ENCODE peak calls at places on chromosomes 11 and 22, in eight cellular contexts. L is left ventricle myocardium inferior, A is uterus, W is fibroblast of lung, J is gastrocnemius medialis, K is H9, G is HCT116, H is testis. C is an unnamed sample.

GRCh38 chr11:81990659-81991443 is 742.8 kb downstream of the FAM181B start:
- DNase-seq in L (no peak), A (no peak), W (no peak), J (no peak), K (no peak), G (no peak), H (no peak), C (no peak)

GRCh38 chr11:9176136-9176535 is 84.7 kb upstream of the SCUBE2 start:
- DNase-seq in L (no peak), A (no peak), W (no peak), J (no peak), K (no peak), G (no peak), H (no peak), C (no peak)

GRCh38 chr11:29734287-29734686 is 282.5 kb downstream of the KCNA4 start:
- DNase-seq in L (no peak), A (no peak), W (no peak), J (no peak), K (no peak), G (no peak), H (no peak), C (no peak)

GRCh38 chr11:100574894-100575769 is 112.0 kb upstream of the ARHGAP42 start:
- DNase-seq in L (no peak), A (no peak), W (peak), J (no peak), K (no peak), G (peak), H (no peak), C (no peak)

GRCh38 chr22:41904450-41905410 is 10.1 kb downstream of the SHISA8 start:
- DNase-seq in L (no peak), A (no peak), W (no peak), J (no peak), K (peak), G (no peak), H (no peak), C (no peak)

GRCh38 chr22:37084385-37084784 is 25.1 kb downstream of the TMPRSS6 start:
- DNase-seq in L (no peak), A (no peak), W (no peak), J (no peak), K (no peak), G (no peak), H (no peak), C (no peak)

GRCh38 chr11:117410861-117411725 is 83.4 kb downstream of the CEP164 start:
- DNase-seq in L (no peak), A (no peak), W (no peak), J (no peak), K (peak), G (no peak), H (no peak), C (peak)

GRCh38 chr11:17613983-17614382 is 66.9 kb downstream of the OTOG start:
- DNase-seq in L (no peak), A (no peak), W (no peak), J (no peak), K (no peak), G (no peak), H (no peak), C (no peak)

GRCh38 chr22:49534386-49534785 is 293.3 kb downstream of the BRD1 start:
- DNase-seq in L (no peak), A (no peak), W (no peak), J (peak), K (peak), G (no peak), H (peak), C (no peak)

GRCh38 chr11:83971063-83971462 is 684.9 kb upstream of the CCDC90B start:
- DNase-seq in L (no peak), A (no peak), W (peak), J (no peak), K (no peak), G (no peak), H (no peak), C (no peak)

GRCh38 chr11:69567951-69568808 is 72.8 kb upstream of the CCND1 start:
- DNase-seq in L (no peak), A (no peak), W (no peak), J (no peak), K (no peak), G (no peak), H (no peak), C (no peak)

GRCh38 chr11:100735949-100736675 is 49.0 kb downstream of the ARHGAP42 start:
- DNase-seq in L (no peak), A (no peak), W (no peak), J (no peak), K (no peak), G (no peak), H (no peak), C (no peak)

GRCh38 chr22:37538590-37539357 is 19.6 kb upstream of the CARD10 start:
- DNase-seq in L (peak), A (peak), W (peak), J (peak), K (peak), G (peak), H (peak), C (peak)

GRCh38 chr11:27902981-27903624 is 202.8 kb upstream of the BDNF start:
- DNase-seq in L (no peak), A (no peak), W (peak), J (no peak), K (no peak), G (no peak), H (no peak), C (no peak)

GRCh38 chr11:58024601-58025091 is 965 bp downstream of the OR9Q1 start:
- DNase-seq in L (peak), A (peak), W (peak), J (peak), K (no peak), G (no peak), H (peak), C (peak)

DNA sequence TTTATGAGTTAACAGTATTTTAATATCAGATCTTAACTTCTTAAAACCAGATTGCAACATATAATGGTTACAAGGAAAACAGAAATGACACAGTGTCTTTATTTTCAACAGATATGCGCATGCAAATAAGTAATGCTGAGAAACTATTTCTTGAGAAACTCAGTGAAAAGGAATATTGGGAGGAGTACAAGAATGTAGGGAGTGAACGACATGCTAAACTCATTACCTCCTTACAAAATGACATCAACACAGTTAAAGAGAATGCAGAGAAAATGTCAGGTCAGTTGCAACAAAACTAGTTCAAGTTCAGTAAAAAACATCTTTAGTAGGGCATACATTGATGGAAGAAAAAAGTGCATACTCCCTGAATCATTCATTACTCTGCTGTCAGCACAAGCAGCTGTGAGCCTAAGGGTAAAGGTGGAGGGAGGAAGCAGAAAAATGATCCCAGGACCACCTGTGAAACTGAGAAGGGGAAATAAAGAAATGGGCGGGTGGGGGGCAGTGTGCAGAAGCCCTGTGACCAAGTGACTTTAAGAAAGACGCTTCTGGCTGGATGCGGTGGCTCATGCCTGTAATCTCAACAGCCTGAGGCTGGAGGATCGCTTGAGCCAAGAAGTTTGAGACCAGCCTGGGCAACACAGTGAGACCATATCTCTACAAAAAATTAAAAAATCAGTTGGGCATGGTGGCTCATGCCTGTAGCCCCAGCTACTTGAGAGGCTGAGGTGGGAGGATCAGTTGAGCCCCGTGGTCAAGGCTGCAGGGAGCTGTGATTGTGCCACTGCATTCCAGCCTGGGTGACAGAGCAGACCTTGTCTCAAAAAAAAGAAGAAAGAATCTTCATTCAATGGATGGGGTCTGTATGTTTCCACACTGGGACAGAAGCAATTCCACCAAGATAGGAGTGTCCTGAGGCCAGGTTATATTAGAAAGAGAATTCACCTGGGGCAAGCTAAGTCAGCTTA is 31.2 kb downstream of the CCDC83 start:
- DNase-seq in L (no peak), A (no peak), W (peak), J (no peak), K (no peak), G (no peak), H (no peak), C (no peak)
- H3K27ac ChIP-seq in L (no peak), A (peak), W (no peak), J (no peak), K (no peak), G (no peak), H (no peak), C (no peak)

GRCh38 chr22:39148024-39148726 is 4.3 kb downstream of the CBX7 start:
- DNase-seq in L (no peak), A (no peak), W (no peak), J (no peak), K (no peak), G (no peak), H (no peak), C (no peak)
- H3K27ac ChIP-seq in L (peak), A (peak), W (no peak), J (peak), K (no peak), G (no peak), H (peak), C (no peak)

GRCh38 chr11:91664521-91664920 is 560.1 kb upstream of the FAT3 start:
- DNase-seq in L (no peak), A (no peak), W (no peak), J (no peak), K (no peak), G (no peak), H (no peak), C (no peak)
- H3K27ac ChIP-seq in L (no peak), A (no peak), W (no peak), J (no peak), K (no peak), G (no peak), H (no peak), C (no peak)

GRCh38 chr11:63770763-63771162 is 2.2 kb upstream of the ZFTA start:
- DNase-seq in L (no peak), A (no peak), W (no peak), J (no peak), K (no peak), G (no peak), H (no peak), C (no peak)

GRCh38 chr11:63768232-63769043 is at the start of gene ZFTA:
- DNase-seq in L (peak), A (peak), W (peak), J (no peak), K (peak), G (no peak), H (peak), C (peak)

GRCh38 chr11:63769719-63770443 is 1.3 kb upstream of the ZFTA start:
- DNase-seq in L (no peak), A (peak), W (no peak), J (no peak), K (peak), G (no peak), H (peak), C (peak)

GRCh38 chr11:63767415-63768231 is 952 bp downstream of the ZFTA start:
- DNase-seq in L (peak), A (peak), W (peak), J (peak), K (peak), G (peak), H (peak), C (peak)

GRCh38 chr11:63769044-63769718 is 606 bp upstream of the ZFTA start:
- DNase-seq in L (peak), A (peak), W (no peak), J (no peak), K (no peak), G (no peak), H (peak), C (peak)
- H3K27ac ChIP-seq in L (peak), A (peak), W (no peak), J (peak), K (no peak), G (peak), H (peak), C (no peak)

DNA sequence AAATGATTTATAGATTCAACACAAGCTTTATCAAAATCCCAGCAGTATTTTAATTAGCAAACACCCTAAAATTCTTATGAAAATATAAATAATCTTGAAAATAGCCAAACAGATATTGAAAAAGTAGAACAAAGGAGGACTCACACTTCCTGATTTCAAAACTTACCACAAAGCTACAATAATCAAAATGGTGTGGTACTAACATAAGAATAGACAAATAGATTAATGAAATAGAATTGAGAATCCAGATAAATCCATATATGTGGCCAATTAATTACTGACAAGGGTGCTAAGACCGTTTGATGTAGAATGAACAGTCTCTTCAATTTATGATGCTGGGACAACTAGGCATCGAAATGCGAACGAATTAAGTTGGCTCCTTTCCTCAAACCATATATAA is 49.6 kb upstream of the TEAD1 start:
- DNase-seq in L (no peak), A (no peak), W (no peak), J (no peak), K (no peak), G (no peak), H (no peak), C (no peak)
- H3K27ac ChIP-seq in L (no peak), A (no peak), W (no peak), J (no peak), K (no peak), G (no peak), H (no peak), C (no peak)

GRCh38 chr22:43861529-43861928 is 784 bp downstream of the SULT4A1 start:
- DNase-seq in L (no peak), A (no peak), W (peak), J (no peak), K (peak), G (no peak), H (no peak), C (no peak)
- H3K27ac ChIP-seq in L (no peak), A (no peak), W (no peak), J (no peak), K (no peak), G (no peak), H (peak), C (no peak)

GRCh38 chr11:55773138-55773537 is at the start of gene OR5D13:
- DNase-seq in L (no peak), A (no peak), W (no peak), J (no peak), K (no peak), G (no peak), H (no peak), C (no peak)
- H3K27ac ChIP-seq in L (no peak), A (no peak), W (no peak), J (no peak), K (no peak), G (no peak), H (no peak), C (no peak)

DNA sequence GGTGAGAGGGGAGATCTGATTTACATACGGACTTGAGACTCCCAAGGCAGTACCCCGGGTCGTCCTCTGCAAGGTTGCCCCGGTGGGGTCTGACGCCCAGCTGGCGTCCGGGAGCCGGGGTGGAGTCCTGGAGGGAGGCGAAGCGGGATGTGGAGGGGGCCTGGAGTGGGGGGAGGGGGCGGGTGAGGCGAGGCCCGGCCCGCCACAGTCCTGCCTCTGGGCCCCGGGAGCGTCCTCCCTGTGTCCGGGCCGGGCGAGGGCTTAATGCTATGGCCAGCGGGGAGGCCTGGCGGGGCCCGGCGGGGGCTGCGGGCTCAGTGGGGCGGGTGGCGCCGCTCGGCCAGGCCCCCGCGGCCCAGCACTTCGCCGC is 2.4 kb upstream of the MYBPC3 start:
- DNase-seq in L (no peak), A (peak), W (peak), J (no peak), K (peak), G (no peak), H (no peak), C (no peak)
- H3K27ac ChIP-seq in L (peak), A (peak), W (no peak), J (peak), K (no peak), G (no peak), H (peak), C (no peak)